ENCODE peak calls at places on chromosome 4, in six cellular contexts. P is nephron progenitor cell, O is heart left ventricle, Z is uterus, B is GM12865, Y is AG04450. W is an unnamed sample.

GRCh38 chr4:150781108-150781663 is 199.2 kb downstream of the MAB21L2 start:
- DNase-seq in O (no peak), P (no peak), Y (no peak), B (no peak), Z (no peak), W (no peak)

GRCh38 chr4:13633671-13634070 is 6.1 kb upstream of the BOD1L1 start:
- DNase-seq in Z (no peak), O (no peak), B (no peak), P (no peak), Y (no peak), W (no peak)

GRCh38 chr4:15479913-15480185 is 10.2 kb downstream of the CC2D2A start:
- DNase-seq in Z (no peak), P (no peak), O (no peak), B (no peak), Y (peak), W (no peak)

GRCh38 chr4:186746581-186746980 is 22.9 kb upstream of the FAT1 start:
- DNase-seq in Z (no peak), B (no peak), Y (no peak), O (no peak), P (no peak), W (no peak)

GRCh38 chr4:10085386-10085785 is 31.2 kb downstream of the WDR1 start:
- DNase-seq in Z (peak), B (no peak), O (peak), P (no peak), Y (no peak), W (no peak)

GRCh38 chr4:141350122-141350904 is 129.6 kb downstream of the ZNF330 start:
- DNase-seq in Z (peak), Y (peak), O (no peak), P (no peak), B (no peak), W (no peak)

GRCh38 chr4:23245196-23245595 is 552.5 kb downstream of the GBA3 start:
- DNase-seq in O (no peak), Z (no peak), Y (no peak), B (no peak), P (no peak), W (no peak)

GRCh38 chr4:52560844-52561280 is 98.2 kb downstream of the USP46 start:
- DNase-seq in O (no peak), P (no peak), Z (no peak), Y (peak), B (no peak), W (peak)

GRCh38 chr4:105246712-105247111 is 100.0 kb downstream of the TET2 start:
- DNase-seq in B (no peak), Y (peak), O (no peak), P (no peak), Z (peak), W (peak)

GRCh38 chr4:180900781-180901180 is 1342.4 kb upstream of the TENM3 start:
- DNase-seq in P (no peak), Z (no peak), B (no peak), Y (no peak), O (no peak), W (no peak)

GRCh38 chr4:7190668-7191545 is 1.4 kb upstream of the SORCS2 start:
- DNase-seq in Y (no peak), Z (peak), B (no peak), P (no peak), O (peak), W (no peak)

GRCh38 chr4:9971711-9972110 is 49.6 kb downstream of the SLC2A9 start:
- DNase-seq in B (no peak), O (no peak), Z (no peak), Y (no peak), P (no peak), W (no peak)

GRCh38 chr4:189979196-189980047 is 38.8 kb downstream of the FRG1 start:
- DNase-seq in P (no peak), Z (no peak), O (peak), Y (no peak), B (no peak), W (no peak)

GRCh38 chr4:80154547-80154933 is 42.8 kb upstream of the PRDM8 start:
- DNase-seq in O (no peak), Y (no peak), Z (no peak), B (no peak), P (no peak), W (no peak)

GRCh38 chr4:186329372-186329771 is 63.4 kb downstream of the F11 start:
- DNase-seq in Z (no peak), B (no peak), P (no peak), O (no peak), Y (no peak), W (no peak)

GRCh38 chr4:97411352-97411751 is 731.9 kb downstream of the STPG2 start:
- DNase-seq in Z (no peak), O (no peak), Y (no peak), P (no peak), B (no peak), W (no peak)

GRCh38 chr4:24991015-24991414 is 39.7 kb downstream of the LGI2 start:
- DNase-seq in B (no peak), P (no peak), Y (no peak), O (no peak), Z (peak), W (no peak)

GRCh38 chr4:75432683-75433082 is 81.5 kb downstream of the RCHY1 start:
- DNase-seq in O (no peak), Z (no peak), P (no peak), B (peak), Y (no peak), W (peak)

GRCh38 chr4:84908876-84909275 is 57.6 kb downstream of the WDFY3 start:
- DNase-seq in Y (no peak), Z (no peak), P (no peak), O (no peak), B (no peak), W (no peak)

GRCh38 chr4:152997771-152998487 is 61.8 kb downstream of the FHDC1 start:
- DNase-seq in Z (no peak), B (no peak), Y (no peak), O (no peak), P (no peak), W (no peak)

GRCh38 chr4:151184523-151185458 is 85.4 kb downstream of the RPS3A start:
- DNase-seq in O (no peak), B (no peak), Y (no peak), Z (no peak), P (no peak), W (no peak)

GRCh38 chr4:157045507-157046127 is 30.3 kb upstream of the GLRB start:
- DNase-seq in Z (no peak), Y (peak), O (no peak), P (peak), B (peak), W (peak)

GRCh38 chr4:90215286-90215685 is 88.1 kb downstream of the CCSER1 start:
- DNase-seq in B (peak), Z (no peak), P (no peak), O (no peak), Y (no peak), W (no peak)

GRCh38 chr4:65845169-65845568 is 174.9 kb upstream of the EPHA5 start:
- DNase-seq in O (no peak), Z (no peak), Y (no peak), B (no peak), P (no peak), W (no peak)

GRCh38 chr4:102825261-102826071 is 1.9 kb downstream of the UBE2D3 start:
- DNase-seq in Y (peak), Z (no peak), O (no peak), B (peak), P (peak), W (peak)

GRCh38 chr4:152535236-152535902 is 523 bp downstream of the FBXW7 start:
- DNase-seq in O (no peak), B (no peak), Y (no peak), Z (peak), P (no peak), W (no peak)

GRCh38 chr4:40179360-40179759 is 17.5 kb upstream of the RHOH start:
- DNase-seq in B (no peak), Y (no peak), P (no peak), O (no peak), Z (no peak), W (no peak)

GRCh38 chr4:185040523-185040922 is 22.2 kb downstream of the HELT start:
- DNase-seq in Y (no peak), O (no peak), Z (no peak), P (no peak), B (no peak), W (no peak)

GRCh38 chr4:39976945-39977488 is 694 bp downstream of the PDS5A start:
- DNase-seq in O (no peak), Z (peak), B (peak), Y (no peak), P (peak), W (no peak)

GRCh38 chr4:8701101-8702019 is 108.8 kb downstream of the CPZ start:
- DNase-seq in B (no peak), Z (no peak), O (no peak), P (peak), Y (no peak), W (no peak)

GRCh38 chr4:148497258-148497657 is 55.0 kb upstream of the NR3C2 start:
- DNase-seq in Y (no peak), O (no peak), P (no peak), B (no peak), Z (no peak), W (no peak)

GRCh38 chr4:84814100-84814750 is 152.3 kb downstream of the WDFY3 start:
- DNase-seq in Y (peak), P (no peak), O (no peak), B (peak), Z (no peak), W (peak)

GRCh38 chr4:153038493-153039311 is 102.6 kb downstream of the FHDC1 start:
- DNase-seq in Y (no peak), B (no peak), Z (no peak), P (no peak), O (no peak), W (no peak)

GRCh38 chr4:100289530-100289888 is 99.2 kb upstream of the DDIT4L start:
- DNase-seq in B (no peak), O (no peak), Z (no peak), Y (no peak), P (no peak), W (no peak)

GRCh38 chr4:99947190-99947578 is 766 bp upstream of the DNAJB14 start:
- DNase-seq in O (no peak), Z (no peak), P (no peak), B (no peak), Y (no peak), W (no peak)

GRCh38 chr4:39486221-39486804 is 27.5 kb downstream of the LIAS start:
- DNase-seq in O (no peak), P (no peak), B (no peak), Z (no peak), Y (no peak), W (no peak)

GRCh38 chr4:153224474-153224873 is 20.2 kb downstream of the TRIM2 start:
- DNase-seq in Z (no peak), Y (no peak), B (no peak), O (no peak), P (no peak), W (no peak)

GRCh38 chr4:11585506-11585905 is 156.8 kb upstream of the HS3ST1 start:
- DNase-seq in Y (no peak), Z (no peak), O (no peak), B (no peak), P (no peak), W (no peak)
- TF ChIP-seq CTCF in Y (no peak), Z (no peak), O (no peak), B (no peak), P (no peak), W (no peak)

GRCh38 chr4:166981847-166982246 is 252.4 kb downstream of the SPOCK3 start:
- DNase-seq in B (no peak), Y (no peak), P (no peak), O (no peak), Z (no peak), W (no peak)
- TF ChIP-seq CTCF in B (peak), Y (no peak), P (no peak), O (no peak), Z (no peak), W (no peak)

DNA sequence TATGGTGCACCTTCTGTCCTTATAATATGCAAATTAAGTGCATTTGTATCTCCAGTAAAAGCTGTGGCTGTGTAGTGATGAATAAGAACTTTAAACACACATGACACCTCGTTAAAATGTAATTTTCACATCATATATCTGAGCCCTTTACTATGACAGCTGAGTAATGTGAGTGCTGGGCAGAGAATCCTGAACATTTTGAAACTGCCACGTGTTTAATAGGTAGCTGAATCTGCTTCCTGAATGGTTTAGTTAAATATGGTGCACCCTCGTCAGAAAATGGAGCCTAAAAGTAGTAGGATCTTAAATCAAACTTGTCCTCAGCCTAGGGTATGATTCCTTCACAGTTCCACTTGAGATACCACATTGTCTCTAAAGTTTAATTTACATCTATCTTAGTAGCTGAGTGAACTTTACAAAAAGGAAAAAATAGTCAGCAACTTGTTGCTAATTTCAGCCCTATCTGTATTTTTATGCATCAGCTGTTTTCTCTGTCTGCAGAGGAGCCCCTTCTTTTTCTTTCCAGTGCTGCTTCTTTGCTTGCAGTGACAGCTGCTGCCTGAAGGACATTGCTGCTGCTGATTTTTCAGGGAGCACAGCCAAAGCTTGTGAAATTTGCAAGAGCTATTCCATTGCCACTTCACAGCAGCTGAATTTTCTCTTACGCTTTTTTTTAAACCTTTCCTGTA is 541.0 kb downstream of the ADGRL3 start:
- DNase-seq in O (no peak), Y (no peak), Z (no peak), B (no peak), P (no peak), W (no peak)
- TF ChIP-seq CTCF in O (no peak), Y (no peak), Z (peak), B (no peak), P (peak), W (no peak)

GRCh38 chr4:159256037-159256436 is 153.2 kb downstream of the RAPGEF2 start:
- DNase-seq in Z (no peak), B (no peak), O (no peak), P (no peak), Y (no peak), W (no peak)
- TF ChIP-seq CTCF in Z (no peak), B (no peak), O (no peak), P (no peak), Y (no peak), W (no peak)

GRCh38 chr4:3416821-3417221 is 24.9 kb upstream of the HGFAC start:
- DNase-seq in Z (peak), P (no peak), O (peak), Y (no peak), B (no peak), W (no peak)

GRCh38 chr4:3416270-3416669 is 25.5 kb upstream of the HGFAC start:
- DNase-seq in P (no peak), Y (no peak), Z (no peak), O (peak), B (no peak), W (no peak)

GRCh38 chr4:3417448-3417847 is 24.3 kb upstream of the HGFAC start:
- DNase-seq in Y (no peak), Z (peak), O (peak), B (no peak), P (no peak), W (no peak)

GRCh38 chr4:3419836-3420605 is 21.7 kb upstream of the HGFAC start:
- DNase-seq in O (peak), Y (no peak), P (no peak), Z (no peak), B (no peak), W (no peak)

DNA sequence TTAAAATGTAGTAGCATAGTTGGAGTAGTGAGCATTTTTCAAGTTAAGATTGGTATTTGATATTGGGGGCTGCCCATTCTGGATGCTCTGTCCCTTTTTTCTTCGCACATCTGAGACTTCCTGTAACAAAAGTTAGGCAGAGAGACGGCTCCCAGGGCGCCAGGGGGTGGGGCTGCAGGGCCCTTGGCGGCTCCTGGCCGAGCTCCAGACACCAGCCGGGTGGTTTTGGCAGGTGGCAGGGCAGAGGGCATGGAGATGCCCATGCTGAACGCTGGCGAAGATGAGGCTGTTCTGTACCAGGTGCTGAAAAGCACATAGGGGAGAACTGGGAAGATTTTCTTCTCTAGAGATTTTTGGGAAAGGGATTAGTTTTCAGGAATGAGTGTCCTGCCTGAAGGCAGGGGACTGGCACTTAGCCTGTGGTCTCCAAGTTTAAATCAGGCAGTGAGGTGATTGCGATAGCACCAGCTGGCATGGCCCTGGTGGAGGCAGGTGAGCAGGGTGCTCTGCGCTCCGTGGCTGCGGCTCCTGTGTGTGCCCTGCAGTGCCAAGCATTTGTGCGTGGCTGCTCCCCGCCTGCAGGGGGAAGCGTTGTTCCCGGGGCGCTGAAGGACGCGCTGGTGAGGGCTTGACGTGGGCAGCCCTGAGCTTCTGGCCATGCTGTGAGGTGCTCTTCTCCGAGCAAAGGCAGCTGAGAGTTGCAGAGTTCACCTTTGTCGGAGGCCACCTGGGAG is 23.6 kb upstream of the HGFAC start:
- DNase-seq in O (peak), Z (peak), P (no peak), Y (no peak), B (no peak), W (no peak)
- TF ChIP-seq CTCF in O (no peak), Z (no peak), P (no peak), Y (no peak), B (no peak), W (peak)

GRCh38 chr4:1460967-1461868 is 55.0 kb upstream of the NKX1-1 start:
- DNase-seq in Y (no peak), O (no peak), Z (peak), B (no peak), P (no peak), W (no peak)
- TF ChIP-seq CTCF in Y (no peak), O (no peak), Z (no peak), B (no peak), P (no peak), W (no peak)

DNA sequence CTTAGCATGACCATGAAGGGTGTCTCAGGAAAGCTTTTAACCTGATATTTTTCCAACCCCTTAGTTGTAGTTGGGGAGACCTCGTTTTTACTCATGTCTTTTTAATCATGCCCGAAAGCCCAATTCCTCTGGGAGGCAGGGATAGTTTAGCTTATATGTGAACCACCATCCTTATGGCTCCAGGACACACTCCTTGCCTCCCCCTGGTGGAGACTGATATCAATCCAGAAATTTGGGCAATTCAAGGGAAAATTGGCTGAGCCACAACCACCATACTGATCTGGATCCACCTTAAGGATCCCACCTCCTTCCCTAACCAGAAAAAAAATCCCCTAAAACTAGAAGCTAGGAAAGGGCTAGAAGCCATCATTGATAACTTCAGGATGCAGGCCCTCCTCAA is 13.4 kb upstream of the COL25A1 start:
- DNase-seq in B (no peak), Y (no peak), P (no peak), Z (no peak), O (no peak), W (no peak)
- TF ChIP-seq CTCF in B (no peak), Y (peak), P (no peak), Z (no peak), O (no peak), W (peak)

DNA sequence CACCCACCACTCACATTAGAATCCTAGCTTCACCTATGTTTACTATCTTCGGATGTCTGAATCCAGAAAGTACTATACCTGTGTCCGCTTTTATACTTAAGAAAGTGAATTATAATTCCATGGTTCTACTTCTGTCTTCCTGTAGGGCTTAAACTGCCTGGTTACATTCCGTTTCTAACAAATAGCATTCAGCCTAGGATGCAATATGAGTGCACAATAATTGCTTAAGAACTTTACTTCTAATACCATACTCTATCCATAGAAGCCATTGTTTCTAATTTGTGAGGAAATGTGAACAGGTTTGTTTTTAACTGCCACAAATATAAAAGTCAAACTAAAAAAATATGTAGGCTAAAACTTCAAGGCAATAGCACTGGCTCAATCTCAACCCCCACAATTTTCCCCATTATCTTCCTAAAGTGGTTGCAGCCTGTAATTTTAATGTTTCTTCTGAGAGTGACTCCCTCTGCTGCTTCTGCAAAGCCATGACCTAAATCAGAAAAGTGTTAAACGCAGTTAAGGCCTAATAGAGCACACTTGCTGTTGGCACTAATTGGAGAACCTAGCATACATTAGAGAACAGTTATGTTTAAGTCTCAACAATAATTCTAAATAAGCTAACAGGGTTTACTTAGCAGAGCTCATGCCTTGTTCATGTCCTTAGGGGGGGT is 4.2 kb downstream of the UNC5C start:
- DNase-seq in Y (no peak), P (no peak), O (no peak), Z (no peak), B (no peak), W (no peak)
- TF ChIP-seq CTCF in Y (no peak), P (no peak), O (no peak), Z (peak), B (no peak), W (no peak)

W was measured in AG09319.